ENCODE peak calls at places on chromosomes 16 and 17, in four cellular contexts. S is neural progenitor cell, K is GM12878, E is mesendoderm. G is an unnamed sample.

GRCh38 chr17:75535119-75535537 is 9.6 kb downstream of the LLGL2 start:
- DNase-seq in S (peak; percentile 31), E (no peak), K (peak; percentile 26), G (no peak)

GRCh38 chr17:82935944-82936767 is 96.3 kb upstream of the ZNF750 start:
- DNase-seq in S (peak; percentile 63), E (no peak), K (no peak), G (no peak)

GRCh38 chr16:52569296-52569695 is 22.4 kb upstream of the TOX3 start:
- DNase-seq in E (no peak), K (no peak), S (no peak), G (no peak)

GRCh38 chr17:8862213-8863056 is 5.0 kb downstream of the PIK3R6 start:
- DNase-seq in S (no peak), E (no peak), K (no peak), G (peak; percentile 27)

GRCh38 chr16:86059253-86060171 is 160.6 kb downstream of the IRF8 start:
- DNase-seq in S (no peak), E (no peak), K (no peak), G (no peak)

GRCh38 chr16:85460983-85461813 is 151.9 kb upstream of the GSE1 start:
- DNase-seq in K (no peak), S (peak; percentile 53), E (peak; percentile 54), G (no peak)

GRCh38 chr16:67499159-67499558 is 15.8 kb upstream of the AGRP start:
- DNase-seq in K (no peak), S (no peak), E (no peak), G (no peak)

GRCh38 chr16:81405702-81406113 is 38.9 kb upstream of the CMIP start:
- DNase-seq in S (no peak), E (peak; percentile 96), K (no peak), G (peak; percentile 69)

GRCh38 chr16:48353565-48354163 is 31.5 kb downstream of the SIAH1 start:
- DNase-seq in S (peak; percentile 79), K (peak; percentile 37), E (peak; percentile 93), G (peak; percentile 77)

GRCh38 chr16:72848759-72849664 is 198.9 kb downstream of the ZFHX3 start:
- DNase-seq in S (peak; percentile 26), E (no peak), K (no peak), G (no peak)

GRCh38 chr16:87790278-87791023 is 24.7 kb upstream of the KLHDC4 start:
- DNase-seq in K (no peak), E (no peak), S (no peak), G (no peak)

GRCh38 chr16:53864819-53865491 is 161.0 kb downstream of the FTO start:
- DNase-seq in E (peak; percentile 57), S (no peak), K (no peak), G (no peak)

GRCh38 chr16:77190190-77190477 is 856 bp upstream of the MON1B start:
- DNase-seq in K (no peak), S (no peak), E (no peak), G (no peak)

GRCh38 chr16:67844441-67844840 is 2.3 kb upstream of the NUTF2 start:
- DNase-seq in E (no peak), K (no peak), S (peak; percentile 50), G (no peak)

GRCh38 chr16:86509759-86510464 is 415 bp upstream of the FOXF1 start:
- DNase-seq in K (no peak), S (peak; percentile 71), E (peak; percentile 85), G (peak; percentile 85)

GRCh38 chr16:77496934-77497333 is 62.1 kb upstream of the ADAMTS18 start:
- DNase-seq in S (no peak), E (no peak), K (no peak), G (no peak)

GRCh38 chr17:82383411-82383810 is 11.8 kb downstream of the UTS2R start:
- DNase-seq in K (no peak), E (no peak), S (peak; percentile 12), G (no peak)

GRCh38 chr16:80040413-80040812 is 439.9 kb upstream of the MAF start:
- DNase-seq in E (no peak), K (no peak), S (no peak), G (no peak)

GRCh38 chr16:77885596-77886295 is 97.4 kb downstream of the VAT1L start:
- DNase-seq in S (no peak), K (no peak), E (no peak), G (no peak)

GRCh38 chr16:77760800-77761199 is 27.6 kb upstream of the VAT1L start:
- DNase-seq in S (no peak), K (no peak), E (peak; percentile 18), G (no peak)

GRCh38 chr17:57946798-57947358 is 8.3 kb downstream of the CUEDC1 start:
- DNase-seq in E (no peak), K (peak; percentile 73), S (no peak), G (no peak)

GRCh38 chr16:84648595-84649510 is 542 bp downstream of the KLHL36 start:
- DNase-seq in S (peak; percentile 69), K (no peak), E (no peak), G (no peak)

GRCh38 chr17:83012873-83013778 is 66.3 kb upstream of the METRNL start:
- DNase-seq in S (no peak), E (no peak), K (no peak), G (no peak)

GRCh38 chr17:51238253-51238887 is 21.5 kb downstream of the MBTD1 start:
- DNase-seq in S (no peak), E (no peak), K (peak; percentile 40), G (no peak)

GRCh38 chr16:58022601-58023371 is 2.8 kb upstream of the MMP15 start:
- DNase-seq in K (no peak), S (no peak), E (peak; percentile 42), G (no peak)

GRCh38 chr16:28167730-28168129 is 44.0 kb downstream of the XPO6 start:
- DNase-seq in K (no peak), S (no peak), E (no peak), G (no peak)

GRCh38 chr17:64497565-64498035 is 746 bp upstream of the POLG2 start:
- DNase-seq in E (no peak), S (no peak), K (no peak), G (no peak)

GRCh38 chr16:56625140-56625942 is at the start of gene MT1E:
- DNase-seq in S (peak; percentile 71), E (peak; percentile 70), K (no peak), G (no peak)

GRCh38 chr17:40281663-40282062 is 6.0 kb upstream of the CDC6 start:
- DNase-seq in E (peak; percentile 91), S (no peak), K (no peak), G (peak; percentile 71)

GRCh38 chr17:68260051-68260762 is 12.4 kb downstream of the AMZ2 start:
- DNase-seq in K (no peak), S (no peak), E (no peak), G (no peak)

GRCh38 chr17:49547566-49547965 is 28.1 kb upstream of the NXPH3 start:
- DNase-seq in E (no peak), S (no peak), K (no peak), G (no peak)

GRCh38 chr17:72166040-72166439 is 45.2 kb downstream of the SOX9 start:
- DNase-seq in K (no peak), E (peak; percentile 25), S (peak; percentile 4), G (peak; percentile 55)

GRCh38 chr17:2990396-2990795 is 73.0 kb downstream of the OR1D5 start:
- DNase-seq in K (no peak), S (no peak), E (no peak), G (peak; percentile 13)

DNA sequence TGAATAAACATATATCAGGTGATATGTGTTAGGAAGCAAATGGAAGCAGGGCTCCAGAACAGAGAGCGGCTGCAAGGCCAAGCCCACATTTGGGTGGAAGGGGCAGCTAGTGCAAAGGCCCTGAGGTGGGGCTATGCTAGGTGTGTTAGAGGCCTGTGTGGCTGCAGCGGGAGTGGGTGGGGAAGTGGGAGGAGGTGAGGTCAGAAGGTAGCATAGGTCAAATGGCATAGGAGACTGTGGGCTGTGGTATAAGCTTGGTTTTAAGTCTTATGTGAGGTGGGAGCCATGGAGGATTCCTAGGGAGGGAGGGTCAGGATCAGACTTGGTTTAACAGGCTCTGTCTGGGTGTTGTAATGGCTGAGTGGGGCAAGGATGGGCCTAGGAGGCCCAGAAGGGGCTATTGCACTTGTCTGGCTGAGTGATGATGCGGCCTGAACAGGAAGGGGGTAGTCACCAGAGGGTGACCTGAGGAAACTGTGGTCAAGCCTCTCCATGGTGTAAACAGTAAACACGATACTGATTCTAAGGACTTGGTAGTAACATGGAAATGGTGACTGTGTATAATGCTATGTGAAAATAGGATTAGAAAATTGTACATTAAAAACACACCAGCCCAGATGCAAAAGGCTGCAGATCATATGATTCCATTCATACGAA is 31.1 kb downstream of the RAI1 start:
- DNase-seq in S (no peak), K (peak; percentile 68), E (no peak), G (no peak)
- H3K9ac ChIP-seq in S (no peak overlapping the region), K (peak overlapping the region; percentile 0), E (no peak overlapping the region), G (no peak overlapping the region)

DNA sequence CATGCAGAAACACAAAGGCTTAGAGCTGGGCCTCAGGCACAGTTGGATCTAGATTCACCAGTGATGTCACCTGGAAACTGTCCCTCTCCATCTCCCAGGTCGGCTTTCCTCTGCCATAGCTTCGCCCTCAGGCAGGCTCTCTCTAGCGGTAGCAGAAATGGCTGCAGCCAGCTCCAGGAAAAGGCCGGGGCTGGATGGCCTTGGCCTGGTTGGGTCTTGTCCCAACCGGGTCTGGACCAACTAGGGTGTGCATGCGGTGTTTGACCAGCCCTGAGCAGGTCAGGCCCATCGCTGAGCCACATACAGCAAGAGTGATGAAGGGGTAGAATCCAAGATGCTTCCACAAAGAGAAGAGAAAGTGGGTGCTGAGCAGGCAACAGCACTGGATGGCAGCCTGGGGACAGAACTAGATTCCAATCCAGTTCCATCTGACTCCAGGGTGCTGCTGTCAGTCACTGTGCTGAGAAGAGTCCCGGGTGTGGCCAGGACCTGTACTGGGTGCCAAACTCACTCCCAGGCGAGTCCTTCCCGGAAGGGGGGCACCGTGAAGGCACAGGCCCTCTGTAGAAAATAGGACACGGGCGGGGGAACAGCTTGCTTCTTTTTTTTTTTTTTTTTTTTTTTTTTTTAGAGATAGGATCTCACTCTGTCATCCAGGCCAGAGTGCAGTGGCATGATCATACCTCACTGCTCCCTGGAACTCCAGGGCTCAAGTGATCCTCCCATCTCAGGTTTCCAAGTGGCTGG is 51.8 kb downstream of the SOCS3 start:
- DNase-seq in S (no peak), K (no peak), E (peak; percentile 88), G (peak; percentile 86)
- H3K9ac ChIP-seq in S (no peak overlapping the region), K (no peak overlapping the region), E (no peak overlapping the region), G (no peak overlapping the region)

GRCh38 chr17:77405867-77406513 is 265.2 kb downstream of the SEC14L1 start:
- DNase-seq in K (no peak), S (no peak), E (no peak), G (no peak)

GRCh38 chr17:77400445-77400870 is 259.7 kb downstream of the SEC14L1 start:
- DNase-seq in K (no peak), S (peak; percentile 59), E (peak; percentile 65), G (peak; percentile 81)

GRCh38 chr17:77404812-77405581 is 264.2 kb downstream of the SEC14L1 start:
- DNase-seq in E (no peak), K (peak; percentile 60), S (no peak), G (no peak)

GRCh38 chr17:77402159-77402731 is 261.5 kb downstream of the SEC14L1 start:
- DNase-seq in S (no peak), E (no peak), K (no peak), G (no peak)

DNA sequence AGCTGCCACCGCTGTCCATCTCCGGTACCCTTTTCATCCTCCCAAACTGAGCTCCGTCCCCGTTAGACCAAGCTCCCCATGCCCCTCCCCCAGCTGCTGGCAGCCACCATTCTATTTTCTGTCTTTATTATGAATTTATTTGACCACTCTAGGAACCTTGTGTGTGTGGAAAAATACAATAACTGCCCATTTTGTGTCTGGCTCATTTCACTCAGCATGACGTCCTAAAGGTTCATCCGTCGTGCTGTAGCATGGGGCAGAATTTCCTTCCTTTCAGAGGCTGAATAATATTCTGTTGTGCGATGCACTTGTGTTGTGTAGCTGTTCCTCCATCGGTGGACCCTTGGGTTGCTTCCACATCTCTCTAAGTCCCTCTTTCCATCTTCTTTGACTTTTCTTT is 263.1 kb downstream of the SEC14L1 start:
- DNase-seq in K (no peak), S (no peak), E (no peak), G (no peak)
- H3K9ac ChIP-seq in K (no peak overlapping the region), S (no peak overlapping the region), E (no peak overlapping the region), G (no peak overlapping the region)

GRCh38 chr17:42548070-42548837 is 4.5 kb upstream of the HSD17B1 start:
- DNase-seq in S (peak; percentile 90), K (no peak), E (peak; percentile 94), G (peak; percentile 97)
- H3K9ac ChIP-seq in S (no peak overlapping the region), K (peak overlapping the region; percentile 56), E (peak overlapping the region; percentile 56), G (peak overlapping the region; percentile 20)